ENCODE peak calls at places on chromosomes 4 and X, in seven cellular contexts. A is effector memory CD4-positive, alpha-beta T cell; V is cardiac fibroblast; T is COR-L47; K is NB4; J is psoas muscle; C is left ventricle myocardium superior. H is an unnamed sample.

GRCh38 chr4:5632571-5632970 is 75.8 kb downstream of the EVC2 start:
- DNase-seq in A (no peak), V (no peak), T (no peak), K (no peak), J (no peak), C (no peak), H (no peak)

GRCh38 chrX:97685753-97686152 is 802.0 kb downstream of the RPA4 start:
- DNase-seq in A (no peak), V (peak), T (peak), K (peak), J (no peak), C (no peak), H (peak)

GRCh38 chrX:121733514-121733913 is 686.1 kb downstream of the GLUD2 start:
- DNase-seq in A (no peak), V (no peak), T (no peak), K (no peak), J (no peak), C (no peak), H (peak)

GRCh38 chr4:82739292-82740190 is 59.1 kb downstream of the SCD5 start:
- DNase-seq in A (peak), V (peak), T (no peak), K (peak), J (peak), C (peak), H (peak)

GRCh38 chrX:40062525-40063193 is 35.1 kb downstream of the BCOR start:
- DNase-seq in A (no peak), V (no peak), T (no peak), K (no peak), J (no peak), C (no peak), H (no peak)

GRCh38 chrX:1246816-1247215 is 21.8 kb upstream of the CSF2RA start:
- DNase-seq in A (peak), V (peak), T (peak), K (peak), J (peak), C (peak), H (peak)

GRCh38 chr4:112410364-112410763 is 105.6 kb downstream of the NEUROG2 start:
- DNase-seq in A (no peak), V (no peak), T (no peak), K (no peak), J (no peak), C (no peak), H (no peak)

GRCh38 chrX:101398694-101399093 is 7.9 kb downstream of the RPL36A start:
- DNase-seq in A (no peak), V (no peak), T (no peak), K (no peak), J (no peak), C (no peak), H (no peak)

GRCh38 chr4:177079327-177079726 is 230.3 kb upstream of the NEIL3 start:
- DNase-seq in A (no peak), V (no peak), T (no peak), K (peak), J (no peak), C (no peak), H (no peak)

GRCh38 chr4:36303430-36304137 is 22.2 kb downstream of the DTHD1 start:
- DNase-seq in A (no peak), V (no peak), T (no peak), K (peak), J (no peak), C (no peak), H (no peak)

GRCh38 chrX:85303544-85303943 is 59.8 kb downstream of the ZNF711 start:
- DNase-seq in A (no peak), V (no peak), T (no peak), K (no peak), J (no peak), C (no peak), H (no peak)

H was measured in fibroblast of mammary gland.